ENCODE peak calls at places on chromosomes 16 and 17, in seven cellular contexts. Z is RWPE2, B is uterus, J is SK-N-SH, Y is heart left ventricle, K is A549, T is IMR-90. S is an unnamed sample.

GRCh38 chr16:86510465-86511261 is at the start of gene FOXF1:
- DNase-seq in Z (no peak), B (no peak), J (no peak), Y (no peak), K (peak; percentile 48), T (peak; percentile 83), S (no peak)

GRCh38 chr17:38577244-38577643 is 28.5 kb downstream of the SRCIN1 start:
- DNase-seq in Z (no peak), B (no peak), J (no peak), Y (no peak), K (peak; percentile 45), T (no peak), S (no peak)

GRCh38 chr17:75503976-75504346 is 11.4 kb downstream of the CASKIN2 start:
- DNase-seq in Z (no peak), B (no peak), J (no peak), Y (no peak), K (no peak), T (no peak), S (peak; percentile 64)

GRCh38 chr17:57372156-57372555 is 115.8 kb downstream of the MSI2 start:
- DNase-seq in Z (no peak), B (no peak), J (no peak), Y (no peak), K (peak; percentile 89), T (peak; percentile 66), S (no peak)

GRCh38 chr16:12255919-12256665 is 279.6 kb downstream of the SNX29 start:
- DNase-seq in Z (no peak), B (no peak), J (no peak), Y (no peak), K (no peak), T (no peak), S (no peak)

GRCh38 chr16:3986235-3986544 is 105.7 kb upstream of the CREBBP start:
- DNase-seq in Z (no peak), B (no peak), J (no peak), Y (no peak), K (no peak), T (no peak), S (no peak)

GRCh38 chr17:12953126-12953525 is 64.7 kb downstream of the ELAC2 start:
- DNase-seq in Z (no peak), B (no peak), J (no peak), Y (no peak), K (no peak), T (no peak), S (no peak)

GRCh38 chr16:14284930-14285541 is 213.9 kb downstream of the MRTFB start:
- DNase-seq in Z (no peak), B (no peak), J (no peak), Y (no peak), K (peak; percentile 82), T (no peak), S (peak; percentile 86)

GRCh38 chr16:84648595-84649510 is 542 bp downstream of the KLHL36 start:
- DNase-seq in Z (no peak), B (peak; percentile 36), J (peak; percentile 79), Y (peak; percentile 80), K (no peak), T (no peak), S (peak; percentile 87)

GRCh38 chr17:81165246-81166032 is at the start of gene PVALEF:
- DNase-seq in Z (no peak), B (no peak), J (no peak), Y (no peak), K (peak; percentile 31), T (no peak), S (no peak)

GRCh38 chr17:32654351-32654750 is 167.6 kb downstream of the CDK5R1 start:
- DNase-seq in Z (no peak), B (no peak), J (no peak), Y (no peak), K (no peak), T (no peak), S (no peak)

GRCh38 chr16:23518435-23518891 is 8.2 kb upstream of the GGA2 start:
- DNase-seq in Z (no peak), B (no peak), J (no peak), Y (no peak), K (no peak), T (peak; percentile 32), S (no peak)

GRCh38 chr17:41527076-41528023 is 758 bp downstream of the KRT19 start:
- DNase-seq in Z (no peak), B (peak; percentile 57), J (no peak), Y (peak; percentile 17), K (no peak), T (no peak), S (peak; percentile 85)

GRCh38 chr16:26019885-26020284 is 328.1 kb downstream of the HS3ST4 start:
- DNase-seq in Z (no peak), B (no peak), J (no peak), Y (no peak), K (no peak), T (no peak), S (no peak)

GRCh38 chr17:7404737-7405412 is 978 bp upstream of the TMEM256 start:
- DNase-seq in Z (no peak), B (peak; percentile 75), J (peak; percentile 89), Y (peak; percentile 76), K (no peak), T (no peak), S (peak; percentile 82)

GRCh38 chr16:49698931-49699715 is 156.8 kb downstream of the ZNF423 start:
- DNase-seq in Z (no peak), B (peak; percentile 63), J (no peak), Y (peak; percentile 80), K (no peak), T (no peak), S (no peak)

GRCh38 chr16:9039208-9039607 is 52.2 kb upstream of the HAPSTR1 start:
- DNase-seq in Z (no peak), B (no peak), J (no peak), Y (no peak), K (peak; percentile 53), T (peak; percentile 55), S (no peak)

GRCh38 chr17:33142703-33143299 is 150.3 kb downstream of the ASIC2 start:
- DNase-seq in Z (no peak), B (no peak), J (no peak), Y (no peak), K (peak; percentile 38), T (peak; percentile 24), S (no peak)

GRCh38 chr16:8798174-8798527 is 512 bp downstream of the PMM2 start:
- DNase-seq in Z (no peak), B (no peak), J (peak; percentile 29), Y (no peak), K (peak; percentile 7), T (peak; percentile 36), S (no peak)

GRCh38 chr17:71764507-71764906 is 356.3 kb upstream of the SOX9 start:
- DNase-seq in Z (no peak), B (no peak), J (peak; percentile 24), Y (peak; percentile 37), K (peak; percentile 46), T (no peak), S (no peak)

GRCh38 chr16:83791916-83792315 is 15.9 kb upstream of the HSBP1 start:
- DNase-seq in Z (no peak), B (no peak), J (no peak), Y (no peak), K (no peak), T (no peak), S (no peak)

GRCh38 chr16:53789159-53789558 is 85.2 kb downstream of the FTO start:
- DNase-seq in Z (no peak), B (no peak), J (no peak), Y (no peak), K (no peak), T (peak; percentile 84), S (no peak)

GRCh38 chr17:73045722-73046121 is 46.8 kb downstream of the SLC39A11 start:
- DNase-seq in Z (no peak), B (no peak), J (no peak), Y (no peak), K (no peak), T (no peak), S (no peak)

GRCh38 chr16:57628008-57628781 is at the start of gene ADGRG1:
- DNase-seq in Z (peak; percentile 95), B (peak; percentile 92), J (peak; percentile 80), Y (peak; percentile 68), K (peak; percentile 93), T (peak; percentile 97), S (no peak)
- H3K4me3 ChIP-seq in Z (no peak within 1 kb of the TSS), B (peak within 1 kb of the TSS; percentile 28), J (peak within 1 kb of the TSS; percentile 1), Y (peak within 1 kb of the TSS; percentile 61), K (peak within 1 kb of the TSS; percentile 44), T (peak within 1 kb of the TSS; percentile 20), S (peak within 1 kb of the TSS; percentile 43)

DNA sequence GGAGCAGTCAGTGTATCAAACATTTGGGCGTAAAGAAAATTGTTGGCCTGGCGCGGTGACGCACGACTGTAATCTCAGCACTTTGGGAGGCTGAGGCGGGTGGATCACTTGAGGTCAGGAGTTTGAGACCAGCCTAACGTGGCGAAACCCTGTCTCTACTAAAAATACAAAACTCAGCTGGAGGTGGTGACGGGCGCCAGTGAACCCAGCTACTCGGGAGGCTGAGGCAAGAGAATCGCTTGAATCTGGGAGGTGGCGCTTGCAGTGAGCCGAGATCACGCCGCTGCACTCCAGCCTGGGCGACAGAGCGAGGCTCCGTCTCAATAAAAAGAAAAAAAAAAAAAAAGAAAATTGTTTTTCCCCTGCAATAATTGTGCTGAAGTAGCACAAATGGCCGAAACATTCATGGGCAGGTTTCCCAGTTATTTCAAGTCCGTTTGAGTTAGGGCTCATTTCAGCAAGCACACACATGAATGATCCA is 1.4 kb downstream of the GCSH start:
- DNase-seq in Z (no peak), B (no peak), J (no peak), Y (no peak), K (no peak), T (peak; percentile 16), S (no peak)
- H3K4me3 ChIP-seq in Z (peak overlapping the region; percentile 94), B (peak overlapping the region; percentile 13), J (peak overlapping the region; percentile 83), Y (peak overlapping the region; percentile 76), K (peak overlapping the region; percentile 88), T (no peak overlapping the region), S (peak overlapping the region; percentile 74)

DNA sequence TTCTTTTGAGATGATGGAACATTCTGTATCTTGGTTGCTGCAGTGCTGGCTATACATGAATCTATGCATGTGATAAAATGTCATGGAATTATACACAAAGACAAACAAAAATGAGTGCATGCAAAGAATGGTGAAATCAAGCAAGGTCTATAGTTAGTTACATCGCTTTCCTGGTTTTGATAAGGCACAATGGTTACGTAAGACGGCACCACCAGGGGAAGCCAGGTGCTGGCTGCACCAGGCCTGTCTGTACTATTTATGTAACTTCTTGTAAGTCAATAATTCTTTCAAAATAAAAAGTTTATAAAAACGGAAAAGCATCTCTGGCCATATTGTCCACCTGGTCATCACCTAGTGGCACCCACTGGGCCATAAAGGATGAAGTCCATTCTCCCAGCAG is 46.5 kb downstream of the ARHGAP27 start:
- DNase-seq in Z (no peak), B (no peak), J (no peak), Y (no peak), K (no peak), T (no peak), S (no peak)
- H3K4me3 ChIP-seq in Z (no peak overlapping the region), B (no peak overlapping the region), J (no peak overlapping the region), Y (no peak overlapping the region), K (no peak overlapping the region), T (no peak overlapping the region), S (no peak overlapping the region)

DNA sequence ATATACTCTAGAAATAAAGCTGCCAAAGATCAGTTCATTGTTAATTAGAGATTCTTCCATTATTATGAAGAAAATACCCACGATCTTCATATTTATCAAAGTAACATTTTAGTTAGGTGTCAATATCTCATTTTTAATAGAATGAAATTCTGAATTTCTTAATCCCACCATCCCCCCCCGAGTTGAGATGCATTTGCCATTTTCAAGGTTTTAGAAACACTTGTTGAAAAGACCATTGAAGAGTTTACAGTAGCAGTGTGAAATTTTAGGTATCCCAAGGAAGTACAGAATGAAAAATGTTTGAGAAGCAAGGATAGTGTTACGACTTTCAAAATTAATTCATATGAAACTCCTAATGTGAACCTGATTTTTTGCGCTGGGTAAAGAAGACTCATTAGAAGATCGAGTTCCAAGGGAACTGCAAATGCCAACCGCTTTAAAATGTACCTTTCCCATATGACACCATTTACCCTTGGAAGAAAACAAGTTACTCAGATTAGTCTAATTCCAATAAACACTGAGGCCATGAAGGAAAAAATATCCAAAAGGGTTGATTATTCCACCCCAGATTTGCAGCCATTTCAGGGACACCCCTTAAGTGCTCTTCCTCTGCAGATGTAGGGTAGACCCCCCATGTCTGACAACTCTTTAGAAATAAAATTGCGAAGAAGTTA is 731 bp downstream of the IKZF3 start:
- DNase-seq in Z (no peak), B (no peak), J (no peak), Y (no peak), K (no peak), T (no peak), S (no peak)
- H3K4me3 ChIP-seq in Z (no peak overlapping the region), B (no peak overlapping the region), J (no peak overlapping the region), Y (no peak overlapping the region), K (peak overlapping the region; percentile 35), T (no peak overlapping the region), S (peak overlapping the region; percentile 43)